ENCODE peak calls at places on chromosomes 13 and 19, in seven cellular contexts. Z, S, B, T, Y, W and N are unnamed samples.

GRCh38 chr13:100138859-100139491 is 50.1 kb downstream of the PCCA start:
- DNase-seq in W (no peak), S (no peak), Z (no peak), Y (no peak), T (no peak), B (peak; percentile 48), N (no peak)

GRCh38 chr19:57267294-57267693 is 13.0 kb upstream of the ZNF460 start:
- DNase-seq in W (no peak), S (no peak), B (no peak), Z (no peak), Y (no peak), T (no peak), N (no peak)

GRCh38 chr19:36236304-36236945 is 21.5 kb downstream of the ZNF146 start:
- DNase-seq in W (no peak), T (no peak), Y (no peak), S (no peak), B (no peak), Z (no peak), N (no peak)

GRCh38 chr13:100089633-100090032 is 740 bp downstream of the PCCA start:
- DNase-seq in B (peak; percentile 39), T (no peak), Y (peak; percentile 33), Z (no peak), S (peak; percentile 4), W (peak; percentile 58), N (peak; percentile 34)

GRCh38 chr19:33224694-33225457 is 774 bp downstream of the SLC7A10 start:
- DNase-seq in W (no peak), T (no peak), S (no peak), Y (no peak), Z (no peak), B (no peak), N (no peak)

GRCh38 chr13:43348397-43348796 is 325.0 kb downstream of the DNAJC15 start:
- DNase-seq in B (peak; percentile 89), T (no peak), S (no peak), Y (no peak), W (no peak), Z (no peak), N (peak; percentile 62)

GRCh38 chr13:97727991-97728390 is 225.5 kb upstream of the IPO5 start:
- DNase-seq in T (no peak), W (peak; percentile 10), S (no peak), Y (no peak), Z (no peak), B (no peak), N (no peak)

GRCh38 chr13:75481176-75482069 is 546 bp downstream of the TBC1D4 start:
- DNase-seq in T (no peak), W (peak; percentile 59), Y (peak; percentile 52), B (peak; percentile 42), S (peak; percentile 10), Z (no peak), N (no peak)

GRCh38 chr19:9914315-9915207 is 21.8 kb downstream of the OLFM2 start:
- DNase-seq in Z (peak; percentile 84), W (peak; percentile 97), Y (peak; percentile 66), T (peak; percentile 66), S (peak; percentile 76), B (peak; percentile 82), N (peak; percentile 77)

GRCh38 chr19:49808762-49809154 is 4.3 kb downstream of the FUZ start:
- DNase-seq in B (peak; percentile 91), Y (peak; percentile 97), Z (peak; percentile 91), S (peak; percentile 86), T (peak; percentile 62), W (peak; percentile 15), N (peak; percentile 71)

GRCh38 chr13:98919566-98919965 is 58.3 kb downstream of the DOCK9 start:
- DNase-seq in W (no peak), Z (no peak), S (no peak), T (no peak), Y (no peak), B (no peak), N (no peak)

GRCh38 chr19:18117692-18118378 is 20.3 kb downstream of the MAST3 start:
- DNase-seq in Z (peak; percentile 90), B (peak; percentile 89), W (peak; percentile 94), S (peak; percentile 94), T (peak; percentile 95), Y (peak; percentile 94), N (peak; percentile 73)

GRCh38 chr19:16585808-16586476 is 13.7 kb upstream of the SLC35E1 start:
- DNase-seq in W (no peak), Z (no peak), Y (peak; percentile 39), S (peak; percentile 49), T (no peak), B (no peak), N (peak; percentile 19)

GRCh38 chr13:112714772-112715569 is 25.1 kb downstream of the ATP11A start:
- DNase-seq in Y (no peak), Z (no peak), B (no peak), W (no peak), S (no peak), T (no peak), N (no peak)

GRCh38 chr19:1251233-1251502 is 2.8 kb downstream of the MIDN start:
- DNase-seq in S (no peak), Z (peak; percentile 80), Y (peak; percentile 81), W (peak; percentile 76), B (peak; percentile 82), T (no peak), N (peak; percentile 68)

GRCh38 chr19:16892438-16892837 is 3.6 kb downstream of the F2RL3 start:
- DNase-seq in W (no peak), B (no peak), Y (no peak), Z (no peak), T (no peak), S (no peak), N (no peak)

GRCh38 chr19:19147344-19147743 is 9.1 kb upstream of the TMEM161A start:
- DNase-seq in Y (no peak), T (no peak), S (no peak), B (no peak), W (no peak), Z (no peak), N (no peak)

GRCh38 chr19:34343751-34344150 is 21.2 kb upstream of the GPI start:
- DNase-seq in S (no peak), Z (no peak), W (no peak), Y (no peak), T (no peak), B (no peak), N (no peak)

GRCh38 chr19:51980116-51980736 is 6.4 kb downstream of the ZNF350 start:
- DNase-seq in Z (peak; percentile 4), S (no peak), Y (no peak), T (no peak), B (no peak), W (peak; percentile 27), N (no peak)

GRCh38 chr19:3782903-3783302 is 3.3 kb downstream of the MATK start:
- DNase-seq in Z (no peak), S (no peak), W (no peak), B (no peak), Y (no peak), T (no peak), N (no peak)

GRCh38 chr19:45327404-45328143 is 4.9 kb upstream of the CKM start:
- DNase-seq in Y (no peak), T (no peak), S (no peak), Z (no peak), B (no peak), W (no peak), N (no peak)

GRCh38 chr13:95671597-95671996 is 5.3 kb upstream of the DNAJC3 start:
- DNase-seq in Y (no peak), W (no peak), S (no peak), B (no peak), Z (no peak), T (no peak), N (no peak)

GRCh38 chr13:47220453-47221150 is 323.7 kb upstream of the HTR2A start:
- DNase-seq in Y (no peak), B (no peak), S (no peak), T (no peak), Z (peak; percentile 57), W (no peak), N (peak; percentile 23)

GRCh38 chr19:31351212-31352193 is 2.3 kb upstream of the TSHZ3 start:
- DNase-seq in B (peak; percentile 17), S (no peak), T (no peak), W (no peak), Y (no peak), Z (peak; percentile 58), N (peak; percentile 63)

GRCh38 chr13:101415358-101416174 is 742 bp downstream of the NALCN start:
- DNase-seq in T (no peak), B (peak; percentile 33), W (no peak), S (no peak), Y (no peak), Z (no peak), N (no peak)